ENCODE peak calls at places on chromosomes 12 and 14, in six cellular contexts. S, O, Z, N, C and I are unnamed samples.

GRCh38 chr12:21509768-21510167 is 8.2 kb downstream of the GOLT1B start:
- DNase-seq in S (no peak), O (no peak), Z (no peak), N (no peak), C (no peak), I (no peak)

GRCh38 chr14:90644882-90645281 is 171.3 kb downstream of the TTC7B start:
- DNase-seq in S (peak; percentile 93), O (peak; percentile 82), Z (no peak), N (peak; percentile 80), C (no peak), I (no peak)

GRCh38 chr14:91374287-91374880 is 43.2 kb downstream of the CCDC88C start:
- DNase-seq in S (no peak), O (no peak), Z (no peak), N (no peak), C (no peak), I (no peak)

GRCh38 chr12:30729547-30729946 is 25.2 kb downstream of the CAPRIN2 start:
- DNase-seq in S (no peak), O (no peak), Z (no peak), N (no peak), C (no peak), I (no peak)

GRCh38 chr12:94818970-94819369 is 168.6 kb upstream of the TMCC3 start:
- DNase-seq in S (no peak), O (no peak), Z (no peak), N (no peak), C (no peak), I (no peak)

GRCh38 chr12:67482751-67483661 is 165.5 kb upstream of the DYRK2 start:
- DNase-seq in S (peak; percentile 74), O (peak; percentile 24), Z (no peak), N (peak; percentile 56), C (peak; percentile 71), I (no peak)

GRCh38 chr12:76820888-76821482 is 57.1 kb downstream of the ZDHHC17 start:
- DNase-seq in S (peak; percentile 52), O (peak; percentile 40), Z (peak; percentile 52), N (peak; percentile 47), C (no peak), I (no peak)

GRCh38 chr14:63205850-63206249 is 1.6 kb downstream of the RHOJ start:
- DNase-seq in S (peak; percentile 46), O (no peak), Z (no peak), N (peak; percentile 28), C (no peak), I (no peak)

GRCh38 chr12:8081228-8081920 is 700 bp upstream of the NECAP1 start:
- DNase-seq in S (no peak), O (peak; percentile 13), Z (peak; percentile 33), N (no peak), C (no peak), I (no peak)

GRCh38 chr12:51687142-51687935 is 96.3 kb downstream of the SCN8A start:
- DNase-seq in S (peak; percentile 76), O (peak; percentile 53), Z (peak; percentile 70), N (peak; percentile 59), C (no peak), I (no peak)

GRCh38 chr14:56121786-56122185 is 3.6 kb downstream of the PELI2 start:
- DNase-seq in S (no peak), O (peak; percentile 72), Z (no peak), N (peak; percentile 82), C (no peak), I (no peak)

GRCh38 chr12:19181666-19182426 is 52.3 kb downstream of the PLEKHA5 start:
- DNase-seq in S (peak; percentile 41), O (peak; percentile 26), Z (no peak), N (no peak), C (no peak), I (no peak)

GRCh38 chr12:64665506-64665905 is 55.2 kb downstream of the RASSF3 start:
- DNase-seq in S (peak; percentile 35), O (peak; percentile 6), Z (peak; percentile 56), N (no peak), C (no peak), I (no peak)
- H3K4me3 ChIP-seq in S (no peak overlapping the region), O (no peak overlapping the region), Z (no peak overlapping the region), N (no peak overlapping the region), C (no peak overlapping the region), I (peak overlapping the region; percentile 27)

DNA sequence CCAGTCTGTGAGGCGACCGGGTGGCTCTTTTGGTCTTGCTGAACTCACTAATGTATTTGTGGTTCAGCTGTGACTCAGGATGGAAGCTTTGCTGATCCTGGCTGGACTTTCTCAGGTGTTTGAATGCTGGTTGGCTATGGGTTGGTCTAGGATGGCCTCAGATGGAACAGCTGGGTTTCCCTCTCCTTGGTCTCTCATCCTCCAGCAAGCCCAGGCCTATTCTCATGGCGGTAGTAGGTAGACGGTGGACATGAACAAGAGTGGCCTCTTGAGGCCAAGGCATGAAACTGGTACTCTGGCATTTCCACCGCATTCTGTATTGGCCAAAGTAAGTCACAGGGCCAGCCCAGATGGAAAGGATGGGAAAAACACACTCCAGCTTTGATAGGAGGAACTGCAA is 11.8 kb upstream of the POLR3B start:
- DNase-seq in S (peak; percentile 64), O (peak; percentile 49), Z (peak; percentile 65), N (peak; percentile 40), C (peak; percentile 27), I (peak; percentile 39)
- TF ChIP-seq CTCF in S (peak; percentile 53), O (peak; percentile 28), Z (no peak), N (peak; percentile 42), C (peak; percentile 23), I (peak; percentile 38)

GRCh38 chr12:26126340-26127284 is 1.8 kb upstream of the BHLHE41 start:
- DNase-seq in S (peak; percentile 90), O (peak; percentile 79), Z (peak; percentile 89), N (peak; percentile 80), C (peak; percentile 86), I (no peak)

GRCh38 chr12:26124491-26125450 is at the start of gene BHLHE41:
- DNase-seq in S (peak; percentile 67), O (peak; percentile 30), Z (peak; percentile 71), N (peak; percentile 36), C (peak; percentile 78), I (no peak)

GRCh38 chr12:26125451-26126339 is 858 bp upstream of the BHLHE41 start:
- DNase-seq in S (peak; percentile 76), O (peak; percentile 68), Z (peak; percentile 85), N (peak; percentile 73), C (peak; percentile 83), I (no peak)

GRCh38 chr12:26128180-26128579 is 3.3 kb upstream of the BHLHE41 start:
- DNase-seq in S (no peak), O (peak; percentile 20), Z (no peak), N (no peak), C (no peak), I (no peak)

GRCh38 chr12:26127404-26127803 is 2.6 kb upstream of the BHLHE41 start:
- DNase-seq in S (no peak), O (no peak), Z (no peak), N (no peak), C (no peak), I (no peak)
- H3K4me3 ChIP-seq in S (no peak overlapping the region), O (no peak overlapping the region), Z (no peak overlapping the region), N (no peak overlapping the region), C (no peak overlapping the region), I (no peak overlapping the region)

DNA sequence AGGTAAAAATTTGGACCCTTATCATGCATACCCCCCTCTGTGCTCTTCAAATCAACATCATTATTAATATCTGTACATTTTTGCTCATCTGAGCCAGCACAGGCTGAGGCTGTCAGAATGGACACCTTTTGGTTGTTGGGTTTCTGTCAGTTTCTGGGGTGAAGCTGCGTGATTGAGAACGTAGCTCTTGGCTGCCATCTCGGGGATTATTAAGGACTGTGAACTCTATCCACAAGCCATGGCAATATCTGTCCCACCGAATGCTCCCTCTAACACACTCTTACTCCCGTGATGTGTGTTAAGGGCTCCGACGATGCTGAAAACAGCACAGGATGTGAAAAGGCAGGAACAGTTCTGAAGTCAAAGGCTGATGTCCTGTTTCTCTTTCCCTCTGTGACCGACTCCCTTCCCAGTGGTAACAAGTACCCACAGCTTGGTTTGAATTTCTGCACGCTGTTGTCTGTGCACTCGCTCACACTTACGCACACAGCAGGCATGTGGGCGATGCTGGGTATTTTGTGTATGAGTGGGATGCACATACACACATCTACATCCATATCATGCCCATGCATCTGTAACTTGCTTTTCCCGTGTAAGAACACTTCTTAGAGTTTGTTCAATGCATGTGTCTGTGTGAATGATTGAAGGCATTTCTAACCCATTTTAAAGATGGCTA is 405.6 kb downstream of the TMEM121 start:
- DNase-seq in S (no peak), O (no peak), Z (no peak), N (no peak), C (peak; percentile 9), I (no peak)
- TF ChIP-seq CTCF in S (no peak), O (no peak), Z (no peak), N (no peak), C (no peak), I (peak; percentile 64)

DNA sequence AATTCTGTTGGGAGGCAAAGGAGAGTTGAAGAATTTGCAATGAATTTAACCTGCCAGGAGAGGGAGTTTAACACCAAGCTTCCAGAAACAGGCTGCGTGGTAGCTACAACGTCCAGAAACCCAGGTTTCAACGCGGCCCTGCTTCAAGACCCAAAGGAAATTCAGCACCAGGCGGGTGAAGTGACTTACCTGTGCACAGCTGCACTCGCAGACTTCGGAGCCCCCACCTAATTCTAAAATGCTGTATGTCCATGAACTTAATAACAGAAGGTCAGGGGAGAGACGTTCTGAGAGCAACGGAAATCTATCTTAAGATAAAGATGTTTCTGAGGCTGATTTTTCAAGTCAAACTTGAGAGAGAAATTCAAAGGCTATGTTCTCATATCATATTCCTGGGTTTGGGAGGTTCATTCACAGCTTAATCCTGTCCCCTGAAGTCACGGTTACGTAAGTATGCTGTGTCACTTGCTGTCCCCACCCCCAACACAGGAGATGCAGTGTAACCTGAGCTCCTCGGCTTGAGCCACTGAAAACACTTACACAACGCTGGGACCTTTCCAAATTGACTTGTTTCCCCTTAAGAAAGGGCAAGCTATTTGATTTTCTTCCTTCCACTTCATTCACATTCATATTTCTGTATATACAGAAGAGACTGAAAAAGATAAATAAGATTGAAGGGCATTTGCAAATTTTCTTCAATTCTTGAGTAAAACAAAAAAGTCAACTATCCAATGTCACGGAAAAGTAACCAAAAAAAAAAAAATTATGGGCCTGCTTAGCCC is 22.7 kb downstream of the CLIP1 start:
- DNase-seq in S (peak; percentile 89), O (peak; percentile 96), Z (peak; percentile 81), N (peak; percentile 94), C (peak; percentile 75), I (peak; percentile 96)
- H3K4me3 ChIP-seq in S (peak overlapping the region; percentile 3), O (peak overlapping the region; percentile 20), Z (peak overlapping the region; percentile 12), N (no peak overlapping the region), C (no peak overlapping the region), I (peak overlapping the region; percentile 39)

DNA sequence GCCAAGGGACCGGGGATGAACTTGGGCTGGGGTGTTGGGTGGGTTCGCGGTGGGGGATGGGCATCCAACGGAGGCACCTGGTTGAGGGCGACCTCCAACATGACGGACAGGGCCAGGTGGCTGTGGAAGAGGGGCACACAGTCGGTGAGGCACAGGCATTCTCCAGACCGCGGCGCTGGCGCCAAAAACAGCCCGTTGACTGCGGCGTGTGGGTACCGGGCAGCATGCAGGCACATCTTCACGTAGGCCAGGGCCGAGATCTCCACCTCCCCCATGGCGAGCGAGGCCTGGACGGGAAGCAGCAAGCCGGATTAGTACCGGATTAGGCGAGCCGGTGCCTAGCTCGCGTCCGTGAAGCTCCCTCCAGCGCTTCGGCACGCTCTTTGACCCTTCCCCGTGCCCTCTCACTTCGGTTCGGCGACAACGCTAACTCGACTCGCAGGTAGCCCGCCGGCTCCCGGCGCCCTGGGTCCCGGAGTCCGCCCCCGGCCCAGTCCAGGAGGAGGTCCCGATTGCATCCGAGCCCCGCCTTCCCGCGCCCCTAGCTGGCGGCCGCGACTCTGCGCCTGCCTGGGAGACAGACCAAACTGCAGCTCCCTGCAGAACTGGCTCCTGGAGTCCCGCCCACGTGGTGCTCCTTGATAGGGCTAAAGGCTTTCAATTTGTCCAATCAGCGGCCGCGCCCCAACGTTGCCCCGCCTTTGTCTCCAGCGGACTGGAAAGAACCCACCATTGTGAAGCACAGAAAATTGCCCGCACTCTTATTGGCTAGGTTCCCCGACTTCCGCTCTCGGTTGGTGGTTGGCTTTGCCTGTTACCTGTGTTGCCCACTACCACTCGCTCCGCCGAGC is at the start of gene EMC9:
- DNase-seq in S (peak; percentile 100), O (peak; percentile 98), Z (peak; percentile 99), N (peak; percentile 99), C (peak; percentile 100), I (peak; percentile 99)
- TF ChIP-seq CTCF in S (peak; percentile 36), O (peak; percentile 32), Z (peak; percentile 13), N (peak; percentile 32), C (peak; percentile 69), I (no peak)